ENCODE peak calls at places on chromosomes 12 and 14, in five cellular contexts. Z, D, W, E and M are unnamed samples.

GRCh38 chr12:48063530-48063929 is 42.3 kb downstream of the SENP1 start:
- DNase-seq in Z (no peak), D (no peak), W (no peak), E (no peak), M (no peak)

GRCh38 chr12:53664191-53664590 is 11.7 kb downstream of the ATP5MC2 start:
- DNase-seq in W (no peak), Z (no peak), E (no peak), D (no peak), M (no peak)

GRCh38 chr12:5489760-5490432 is 58.0 kb downstream of the NTF3 start:
- DNase-seq in Z (no peak), D (no peak), W (no peak), E (no peak), M (no peak)

GRCh38 chr14:97025722-97026121 is 228.5 kb downstream of the VRK1 start:
- DNase-seq in D (no peak), Z (no peak), E (no peak), W (no peak), M (peak; percentile 5)

GRCh38 chr14:99212199-99212598 is 59.8 kb downstream of the BCL11B start:
- DNase-seq in D (no peak), W (no peak), Z (no peak), E (no peak), M (no peak)

GRCh38 chr14:105944632-105945610 is 418.5 kb downstream of the TMEM121 start:
- DNase-seq in E (peak; percentile 8), W (peak; percentile 54), Z (peak; percentile 51), D (peak; percentile 62), M (peak; percentile 88)

GRCh38 chr12:3951380-3952135 is 78.4 kb upstream of the PARP11 start:
- DNase-seq in Z (no peak), W (no peak), E (no peak), D (no peak), M (no peak)

GRCh38 chr14:23861666-23862065 is 91.9 kb upstream of the DHRS4 start:
- DNase-seq in Z (peak; percentile 47), E (no peak), W (peak; percentile 79), D (peak; percentile 21), M (no peak)

GRCh38 chr12:130958557-130959140 is 4.9 kb downstream of the ADGRD1 start:
- DNase-seq in W (no peak), Z (no peak), D (no peak), E (no peak), M (no peak)

DNA sequence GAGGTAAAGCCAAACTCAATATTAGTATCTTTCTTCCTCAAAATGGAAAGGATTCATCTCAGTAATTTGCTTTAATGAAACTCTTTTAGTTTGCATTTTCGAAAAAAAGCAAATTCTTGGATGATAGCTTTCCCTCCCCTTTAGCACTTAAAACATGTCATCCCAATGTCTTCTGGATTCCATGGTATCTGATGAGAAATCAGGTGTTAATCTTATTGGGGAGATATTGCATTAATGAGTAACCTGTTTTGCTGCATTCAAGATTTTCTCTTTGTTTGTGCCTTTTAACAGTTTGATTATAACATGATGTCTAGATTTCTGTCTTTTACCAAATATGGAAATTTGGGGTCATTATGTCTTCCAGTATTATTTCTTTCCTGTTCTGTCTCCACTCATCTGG is 405.1 kb upstream of the FOXG1 start:
- DNase-seq in W (no peak), E (no peak), Z (no peak), D (no peak), M (no peak)
- H3K4me3 ChIP-seq in W (no peak overlapping the region), E (no peak overlapping the region), Z (no peak overlapping the region), D (no peak overlapping the region), M (no peak overlapping the region)

DNA sequence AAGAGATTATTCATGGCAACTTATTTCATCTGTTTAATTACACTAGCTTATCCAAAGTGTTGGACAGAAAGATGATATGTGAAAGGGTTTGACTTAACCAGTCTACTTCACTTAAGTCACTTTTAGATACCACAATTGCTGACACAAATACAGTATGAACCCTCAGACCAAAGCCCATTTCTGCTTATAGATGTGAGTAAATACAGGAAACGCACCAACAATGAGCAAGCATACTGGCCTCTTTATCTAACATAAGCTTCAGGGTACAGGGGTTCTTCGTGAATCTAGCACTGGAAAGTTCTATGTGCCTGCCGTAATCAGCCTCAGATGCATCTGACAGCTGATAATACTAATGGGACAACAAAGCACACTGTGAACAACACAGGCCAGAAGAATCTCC is 209.6 kb downstream of the MED13L start:
- DNase-seq in W (no peak), Z (no peak), E (no peak), D (no peak), M (no peak)
- H3K4me1 ChIP-seq in W (peaks cover 8% of the 10 kb centered on the region), Z (peaks cover 13% of the 10 kb centered on the region), E (peaks cover 51% of the 10 kb centered on the region), D (no peaks in the 10 kb centered on the region), M (peaks cover 18% of the 10 kb centered on the region)

GRCh38 chr14:73237786-73238261 is 518 bp downstream of the PAPLN start:
- DNase-seq in W (no peak), D (peak; percentile 7), E (no peak), Z (no peak), M (peak; percentile 57)

GRCh38 chr14:73238941-73239340 is 1.6 kb downstream of the PAPLN start:
- DNase-seq in Z (no peak), D (no peak), W (no peak), E (no peak), M (no peak)

GRCh38 chr14:73238262-73238852 is 1.1 kb downstream of the PAPLN start:
- DNase-seq in E (no peak), Z (no peak), D (peak; percentile 3), W (no peak), M (peak; percentile 54)

GRCh38 chr14:73240816-73241480 is 3.6 kb downstream of the PAPLN start:
- DNase-seq in E (no peak), W (no peak), Z (no peak), D (no peak), M (no peak)

GRCh38 chr14:73239463-73240241 is 2.3 kb downstream of the PAPLN start:
- DNase-seq in E (no peak), W (peak; percentile 54), D (no peak), Z (peak; percentile 59), M (no peak)
- H3K4me3 ChIP-seq in E (peak overlapping the region; percentile 19), W (no peak overlapping the region), D (no peak overlapping the region), Z (no peak overlapping the region), M (no peak overlapping the region)

GRCh38 chr12:26748412-26748740 is 84.6 kb downstream of the ITPR2 start:
- DNase-seq in Z (no peak), D (no peak), E (no peak), W (no peak), M (no peak)
- H3K4me1 ChIP-seq in Z (peaks cover 21% of the 10 kb centered on the region), D (no peaks in the 10 kb centered on the region), E (peaks cover 7% of the 10 kb centered on the region), W (peaks cover 8% of the 10 kb centered on the region), M (peaks cover 22% of the 10 kb centered on the region)

GRCh38 chr14:69595336-69595735 is 16.1 kb upstream of the SUSD6 start:
- DNase-seq in E (no peak), D (no peak), Z (no peak), W (no peak), M (no peak)

GRCh38 chr14:69587389-69587788 is 12.7 kb upstream of the CCDC177 start:
- DNase-seq in E (no peak), Z (no peak), D (no peak), W (no peak), M (no peak)

GRCh38 chr14:69592923-69593677 is 18.3 kb upstream of the SUSD6 start:
- DNase-seq in Z (no peak), W (no peak), E (no peak), D (no peak), M (peak; percentile 66)
- H3K4me3 ChIP-seq in Z (no peak overlapping the region), W (no peak overlapping the region), E (no peak overlapping the region), D (no peak overlapping the region), M (no peak overlapping the region)

GRCh38 chr12:69758105-69758504 is 19.4 kb downstream of the RAB3IP start:
- DNase-seq in E (no peak), D (no peak), Z (no peak), W (no peak), M (no peak)
- H3K4me1 ChIP-seq in E (no peaks in the 10 kb centered on the region), D (no peaks in the 10 kb centered on the region), Z (no peaks in the 10 kb centered on the region), W (no peaks in the 10 kb centered on the region), M (no peaks in the 10 kb centered on the region)

DNA sequence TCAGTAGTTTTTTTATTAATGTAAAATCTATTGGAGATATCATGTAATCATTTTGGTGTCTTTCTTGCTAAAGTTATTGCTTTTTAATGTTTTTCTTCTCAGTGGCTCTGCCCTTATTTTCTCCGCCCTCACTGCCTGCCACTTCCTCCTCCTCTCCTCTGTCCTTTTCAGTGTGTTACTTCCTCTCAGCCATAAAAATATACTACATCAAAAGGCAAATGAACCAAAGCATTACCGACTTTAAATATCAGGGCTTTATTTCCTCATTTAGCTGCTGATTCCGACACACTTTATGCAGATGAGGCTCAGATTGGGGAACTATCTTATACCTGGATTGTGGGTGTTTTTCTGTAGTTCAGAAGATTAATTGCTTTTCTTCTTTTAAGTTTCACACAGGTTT is 118.1 kb downstream of the CMAS start:
- DNase-seq in E (no peak), Z (no peak), D (no peak), W (no peak), M (no peak)
- H3K4me3 ChIP-seq in E (no peak overlapping the region), Z (no peak overlapping the region), D (no peak overlapping the region), W (no peak overlapping the region), M (no peak overlapping the region)

DNA sequence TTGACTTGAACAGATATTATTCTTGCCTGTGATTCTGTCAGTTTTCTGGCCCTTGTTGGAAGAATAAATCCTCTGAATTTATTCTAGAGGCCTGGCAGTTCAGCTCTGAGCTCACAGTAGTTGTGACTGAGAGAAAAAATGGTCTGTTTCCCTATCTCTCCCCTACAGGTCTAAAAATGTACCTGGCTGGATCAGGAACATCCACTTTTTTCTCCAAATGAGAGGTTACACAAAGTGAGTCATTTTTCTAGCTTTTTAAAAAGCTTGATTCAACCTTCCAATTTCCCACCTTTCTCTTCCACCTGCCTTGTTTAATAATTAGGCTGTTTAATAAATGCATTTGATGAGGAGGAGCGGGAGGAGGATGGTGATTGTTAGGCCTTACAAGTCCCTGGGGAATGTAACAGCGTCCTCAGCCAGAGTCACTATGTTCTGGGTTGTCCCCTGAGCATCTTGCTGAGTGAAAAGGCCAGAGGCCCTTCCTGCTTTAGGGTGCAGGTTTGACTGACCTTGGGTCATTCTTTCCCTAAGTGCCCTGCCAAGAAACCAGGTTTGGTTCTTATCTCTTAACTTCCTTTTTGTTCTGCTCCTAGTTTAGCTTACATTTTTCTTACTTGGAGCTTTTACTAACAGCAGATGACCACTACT is 91.7 kb upstream of the FUT8 start:
- DNase-seq in D (no peak), E (no peak), W (peak; percentile 13), Z (no peak), M (no peak)
- H3K4me1 ChIP-seq in D (no peaks in the 10 kb centered on the region), E (no peaks in the 10 kb centered on the region), W (peaks cover 9% of the 10 kb centered on the region), Z (no peaks in the 10 kb centered on the region), M (peaks cover 23% of the 10 kb centered on the region)